ENCODE peak calls at places on chromosome 14, in ten cellular contexts. One of them, this sample, is unnamed.

GRCh38 chr14:99908653-99909250 is 115.5 kb downstream of the EML1 start:
- DNase-seq in neural progenitor cell: no peak
- DNase-seq in CD8-positive, alpha-beta memory T cell: no peak
- DNase-seq in CD4-positive, CD25-positive, alpha-beta regulatory T cell: no peak
- DNase-seq in IMR-90: no peak
- DNase-seq in A549: no peak
- DNase-seq in GM23338: no peak
- DNase-seq in AG04450: no peak
- DNase-seq in aorta: no peak
- DNase-seq in CD4-positive, alpha-beta memory T cell: no peak
- DNase-seq in this sample: no peak

GRCh38 chr14:89343356-89343755 is 73.7 kb downstream of the FOXN3 start:
- DNase-seq in neural progenitor cell: no peak
- DNase-seq in AG04450: no peak
- DNase-seq in CD4-positive, alpha-beta memory T cell: no peak
- DNase-seq in GM23338: no peak
- DNase-seq in IMR-90: no peak
- DNase-seq in aorta: no peak
- DNase-seq in CD8-positive, alpha-beta memory T cell: no peak
- DNase-seq in CD4-positive, CD25-positive, alpha-beta regulatory T cell: no peak
- DNase-seq in A549: no peak
- DNase-seq in this sample: no peak

GRCh38 chr14:92973798-92974372 is 50.9 kb downstream of the CHGA start:
- DNase-seq in A549: no peak
- DNase-seq in GM23338: no peak
- DNase-seq in CD4-positive, CD25-positive, alpha-beta regulatory T cell: no peak
- DNase-seq in IMR-90: no peak
- DNase-seq in neural progenitor cell: no peak
- DNase-seq in CD4-positive, alpha-beta memory T cell: no peak
- DNase-seq in AG04450: no peak
- DNase-seq in aorta: no peak
- DNase-seq in CD8-positive, alpha-beta memory T cell: no peak
- DNase-seq in this sample: no peak

GRCh38 chr14:26597136-26598080 is at the start of gene NOVA1:
- DNase-seq in GM23338: peak; percentile 69
- DNase-seq in neural progenitor cell: peak; percentile 75
- DNase-seq in aorta: peak; percentile 50
- DNase-seq in A549: peak; percentile 11
- DNase-seq in AG04450: no peak
- DNase-seq in CD8-positive, alpha-beta memory T cell: no peak
- DNase-seq in IMR-90: no peak
- DNase-seq in CD4-positive, CD25-positive, alpha-beta regulatory T cell: no peak
- DNase-seq in CD4-positive, alpha-beta memory T cell: no peak
- DNase-seq in this sample: peak; percentile 13

GRCh38 chr14:65927871-65928270 is 515.3 kb downstream of the FUT8 start:
- DNase-seq in IMR-90: no peak
- DNase-seq in CD8-positive, alpha-beta memory T cell: peak; percentile 56
- DNase-seq in AG04450: no peak
- DNase-seq in neural progenitor cell: peak; percentile 34
- DNase-seq in aorta: no peak
- DNase-seq in GM23338: peak; percentile 54
- DNase-seq in CD4-positive, CD25-positive, alpha-beta regulatory T cell: peak; percentile 96
- DNase-seq in A549: no peak
- DNase-seq in CD4-positive, alpha-beta memory T cell: peak; percentile 78
- DNase-seq in this sample: no peak

GRCh38 chr14:89387922-89388685 is 28.9 kb downstream of the FOXN3 start:
- DNase-seq in CD4-positive, alpha-beta memory T cell: no peak
- DNase-seq in aorta: no peak
- DNase-seq in GM23338: no peak
- DNase-seq in CD4-positive, CD25-positive, alpha-beta regulatory T cell: no peak
- DNase-seq in IMR-90: no peak
- DNase-seq in CD8-positive, alpha-beta memory T cell: no peak
- DNase-seq in neural progenitor cell: no peak
- DNase-seq in A549: no peak
- DNase-seq in AG04450: no peak
- DNase-seq in this sample: no peak

GRCh38 chr14:34749408-34749807 is 35.0 kb upstream of the CFL2 start:
- DNase-seq in CD8-positive, alpha-beta memory T cell: no peak
- DNase-seq in CD4-positive, alpha-beta memory T cell: no peak
- DNase-seq in AG04450: no peak
- DNase-seq in GM23338: no peak
- DNase-seq in A549: no peak
- DNase-seq in CD4-positive, CD25-positive, alpha-beta regulatory T cell: no peak
- DNase-seq in aorta: no peak
- DNase-seq in IMR-90: no peak
- DNase-seq in neural progenitor cell: no peak
- DNase-seq in this sample: no peak

GRCh38 chr14:35332517-35333346 is 40.5 kb downstream of the PSMA6 start:
- DNase-seq in aorta: no peak
- DNase-seq in AG04450: no peak
- DNase-seq in IMR-90: no peak
- DNase-seq in CD8-positive, alpha-beta memory T cell: no peak
- DNase-seq in CD4-positive, CD25-positive, alpha-beta regulatory T cell: peak; percentile 83
- DNase-seq in CD4-positive, alpha-beta memory T cell: peak; percentile 36
- DNase-seq in A549: peak; percentile 58
- DNase-seq in neural progenitor cell: no peak
- DNase-seq in GM23338: peak; percentile 19
- DNase-seq in this sample: no peak

GRCh38 chr14:28651148-28651547 is 115.4 kb upstream of the FOXG1 start:
- DNase-seq in neural progenitor cell: no peak
- DNase-seq in A549: no peak
- DNase-seq in GM23338: peak; percentile 32
- DNase-seq in IMR-90: peak; percentile 5
- DNase-seq in CD4-positive, alpha-beta memory T cell: no peak
- DNase-seq in aorta: no peak
- DNase-seq in CD4-positive, CD25-positive, alpha-beta regulatory T cell: no peak
- DNase-seq in AG04450: no peak
- DNase-seq in CD8-positive, alpha-beta memory T cell: no peak
- DNase-seq in this sample: no peak

GRCh38 chr14:21521526-21521925 is 4.6 kb downstream of the SALL2 start:
- DNase-seq in CD4-positive, alpha-beta memory T cell: no peak
- DNase-seq in CD8-positive, alpha-beta memory T cell: no peak
- DNase-seq in neural progenitor cell: no peak
- DNase-seq in aorta: no peak
- DNase-seq in AG04450: no peak
- DNase-seq in CD4-positive, CD25-positive, alpha-beta regulatory T cell: no peak
- DNase-seq in A549: no peak
- DNase-seq in IMR-90: peak; percentile 57
- DNase-seq in GM23338: no peak
- DNase-seq in this sample: no peak

GRCh38 chr14:41957459-41957858 is 350.8 kb downstream of the LRFN5 start:
- DNase-seq in A549: no peak
- DNase-seq in IMR-90: no peak
- DNase-seq in GM23338: no peak
- DNase-seq in CD4-positive, alpha-beta memory T cell: no peak
- DNase-seq in neural progenitor cell: no peak
- DNase-seq in CD8-positive, alpha-beta memory T cell: no peak
- DNase-seq in aorta: no peak
- DNase-seq in AG04450: no peak
- DNase-seq in CD4-positive, CD25-positive, alpha-beta regulatory T cell: no peak
- DNase-seq in this sample: no peak

GRCh38 chr14:33709286-33709685 is 241.6 kb downstream of the EGLN3 start:
- DNase-seq in aorta: no peak
- DNase-seq in CD8-positive, alpha-beta memory T cell: no peak
- DNase-seq in AG04450: no peak
- DNase-seq in CD4-positive, alpha-beta memory T cell: no peak
- DNase-seq in IMR-90: no peak
- DNase-seq in neural progenitor cell: no peak
- DNase-seq in A549: no peak
- DNase-seq in GM23338: no peak
- DNase-seq in CD4-positive, CD25-positive, alpha-beta regulatory T cell: no peak
- DNase-seq in this sample: no peak

GRCh38 chr14:64761441-64762043 is 57.3 kb downstream of the PLEKHG3 start:
- DNase-seq in CD4-positive, alpha-beta memory T cell: no peak
- DNase-seq in GM23338: no peak
- DNase-seq in aorta: no peak
- DNase-seq in IMR-90: peak; percentile 49
- DNase-seq in AG04450: no peak
- DNase-seq in neural progenitor cell: no peak
- DNase-seq in CD4-positive, CD25-positive, alpha-beta regulatory T cell: no peak
- DNase-seq in A549: no peak
- DNase-seq in CD8-positive, alpha-beta memory T cell: no peak
- DNase-seq in this sample: no peak

GRCh38 chr14:74501135-74501614 is 7.6 kb downstream of the ISCA2 start:
- DNase-seq in A549: peak; percentile 68
- DNase-seq in neural progenitor cell: peak; percentile 89
- DNase-seq in GM23338: peak; percentile 93
- DNase-seq in CD4-positive, alpha-beta memory T cell: no peak
- DNase-seq in IMR-90: peak; percentile 83
- DNase-seq in CD4-positive, CD25-positive, alpha-beta regulatory T cell: no peak
- DNase-seq in AG04450: peak; percentile 51
- DNase-seq in CD8-positive, alpha-beta memory T cell: no peak
- DNase-seq in aorta: peak; percentile 84
- DNase-seq in this sample: no peak

DNA sequence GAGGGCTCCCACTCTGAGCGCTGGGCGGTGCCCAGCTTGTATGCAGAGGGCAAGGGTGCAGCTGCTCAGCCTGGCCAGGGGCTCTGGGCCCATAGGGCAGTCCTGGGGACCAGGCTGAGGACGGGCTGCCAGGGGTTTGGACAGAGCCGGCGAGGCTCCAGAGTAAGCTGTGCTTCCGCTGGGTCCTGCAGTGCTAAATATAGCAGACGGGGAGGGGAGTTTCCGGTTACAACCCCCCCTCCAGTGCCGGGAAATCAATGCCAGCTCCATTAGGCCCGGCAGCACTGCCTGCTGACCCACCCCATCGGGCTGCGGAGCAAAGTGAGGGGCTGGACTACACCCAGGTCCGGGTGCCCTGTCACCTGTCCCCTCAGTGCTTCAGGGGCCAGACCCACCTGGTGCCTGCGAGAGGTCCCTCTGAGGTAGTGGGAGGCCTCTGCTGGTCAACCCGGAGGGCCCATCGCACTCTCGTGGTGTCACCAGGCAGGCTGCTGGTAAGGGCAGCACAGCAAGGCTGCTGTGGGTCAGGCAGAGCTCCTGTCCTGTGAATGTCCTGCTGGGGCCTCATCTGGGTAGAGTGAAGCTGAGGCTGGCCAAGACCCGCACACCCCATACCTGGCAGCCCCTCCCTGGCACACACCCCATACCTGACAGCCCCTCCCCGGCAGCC is 2.6 kb upstream of the JAG2 start:
- DNase-seq in CD4-positive, alpha-beta memory T cell: no peak
- DNase-seq in AG04450: no peak
- DNase-seq in neural progenitor cell: no peak
- DNase-seq in aorta: no peak
- DNase-seq in IMR-90: no peak
- DNase-seq in CD4-positive, CD25-positive, alpha-beta regulatory T cell: no peak
- DNase-seq in CD8-positive, alpha-beta memory T cell: no peak
- DNase-seq in GM23338: no peak
- DNase-seq in A549: no peak
- DNase-seq in this sample: peak; percentile 71
- H3K4me3 ChIP-seq in CD4-positive, alpha-beta memory T cell: no peak overlapping the region
- H3K4me3 ChIP-seq in AG04450: no peak overlapping the region
- H3K4me3 ChIP-seq in neural progenitor cell: no peak overlapping the region
- H3K4me3 ChIP-seq in aorta: no peak overlapping the region
- H3K4me3 ChIP-seq in IMR-90: no peak overlapping the region
- H3K4me3 ChIP-seq in CD4-positive, CD25-positive, alpha-beta regulatory T cell: no peak overlapping the region
- H3K4me3 ChIP-seq in CD8-positive, alpha-beta memory T cell: no peak overlapping the region
- H3K4me3 ChIP-seq in GM23338: no peak overlapping the region
- H3K4me3 ChIP-seq in A549: no peak overlapping the region
- H3K4me3 ChIP-seq in this sample: peak overlapping the region; percentile 0

GRCh38 chr14:70357985-70358384 is 1.5 kb downstream of the COX16 start:
- DNase-seq in GM23338: no peak
- DNase-seq in IMR-90: no peak
- DNase-seq in neural progenitor cell: no peak
- DNase-seq in CD8-positive, alpha-beta memory T cell: no peak
- DNase-seq in A549: no peak
- DNase-seq in CD4-positive, alpha-beta memory T cell: no peak
- DNase-seq in AG04450: no peak
- DNase-seq in aorta: no peak
- DNase-seq in CD4-positive, CD25-positive, alpha-beta regulatory T cell: no peak
- DNase-seq in this sample: no peak
- H3K4me3 ChIP-seq in GM23338: peak overlapping the region; percentile 78
- H3K4me3 ChIP-seq in IMR-90: no peak overlapping the region
- H3K4me3 ChIP-seq in neural progenitor cell: peak overlapping the region; percentile 79
- H3K4me3 ChIP-seq in CD8-positive, alpha-beta memory T cell: no peak overlapping the region
- H3K4me3 ChIP-seq in A549: peak overlapping the region; percentile 70
- H3K4me3 ChIP-seq in CD4-positive, alpha-beta memory T cell: no peak overlapping the region
- H3K4me3 ChIP-seq in AG04450: no peak overlapping the region
- H3K4me3 ChIP-seq in aorta: no peak overlapping the region
- H3K4me3 ChIP-seq in CD4-positive, CD25-positive, alpha-beta regulatory T cell: peak overlapping the region; percentile 22
- H3K4me3 ChIP-seq in this sample: no peak overlapping the region

GRCh38 chr14:31024042-31024480 is 1.4 kb upstream of the AP4S1 start:
- DNase-seq in IMR-90: no peak
- DNase-seq in GM23338: no peak
- DNase-seq in AG04450: no peak
- DNase-seq in CD8-positive, alpha-beta memory T cell: no peak
- DNase-seq in CD4-positive, alpha-beta memory T cell: no peak
- DNase-seq in aorta: no peak
- DNase-seq in A549: no peak
- DNase-seq in neural progenitor cell: no peak
- DNase-seq in CD4-positive, CD25-positive, alpha-beta regulatory T cell: peak; percentile 16
- DNase-seq in this sample: no peak
- H3K4me3 ChIP-seq in IMR-90: peak overlapping the region; percentile 97
- H3K4me3 ChIP-seq in GM23338: peak overlapping the region; percentile 72
- H3K4me3 ChIP-seq in AG04450: peak overlapping the region; percentile 93
- H3K4me3 ChIP-seq in CD8-positive, alpha-beta memory T cell: no peak overlapping the region
- H3K4me3 ChIP-seq in CD4-positive, alpha-beta memory T cell: no peak overlapping the region
- H3K4me3 ChIP-seq in aorta: no peak overlapping the region
- H3K4me3 ChIP-seq in A549: peak overlapping the region; percentile 99
- H3K4me3 ChIP-seq in neural progenitor cell: peak overlapping the region; percentile 100
- H3K4me3 ChIP-seq in CD4-positive, CD25-positive, alpha-beta regulatory T cell: peak overlapping the region; percentile 97
- H3K4me3 ChIP-seq in this sample: peak overlapping the region; percentile 90

GRCh38 chr14:73494593-73494992 is 3.9 kb downstream of the RIOX1 start:
- DNase-seq in A549: no peak
- DNase-seq in CD4-positive, alpha-beta memory T cell: no peak
- DNase-seq in aorta: no peak
- DNase-seq in AG04450: no peak
- DNase-seq in CD8-positive, alpha-beta memory T cell: no peak
- DNase-seq in GM23338: no peak
- DNase-seq in IMR-90: no peak
- DNase-seq in neural progenitor cell: no peak
- DNase-seq in CD4-positive, CD25-positive, alpha-beta regulatory T cell: no peak
- DNase-seq in this sample: no peak

GRCh38 chr14:73489481-73490175 is 1.1 kb upstream of the RIOX1 start:
- DNase-seq in CD4-positive, CD25-positive, alpha-beta regulatory T cell: no peak
- DNase-seq in AG04450: no peak
- DNase-seq in aorta: no peak
- DNase-seq in A549: no peak
- DNase-seq in neural progenitor cell: no peak
- DNase-seq in CD4-positive, alpha-beta memory T cell: no peak
- DNase-seq in IMR-90: no peak
- DNase-seq in GM23338: peak; percentile 33
- DNase-seq in CD8-positive, alpha-beta memory T cell: no peak
- DNase-seq in this sample: no peak

GRCh38 chr14:73491977-73492552 is 1.3 kb downstream of the RIOX1 start:
- DNase-seq in AG04450: no peak
- DNase-seq in A549: no peak
- DNase-seq in GM23338: peak; percentile 26
- DNase-seq in CD4-positive, CD25-positive, alpha-beta regulatory T cell: no peak
- DNase-seq in IMR-90: no peak
- DNase-seq in aorta: peak; percentile 48
- DNase-seq in CD4-positive, alpha-beta memory T cell: no peak
- DNase-seq in neural progenitor cell: no peak
- DNase-seq in CD8-positive, alpha-beta memory T cell: no peak
- DNase-seq in this sample: no peak

GRCh38 chr14:73491256-73491976 is 683 bp downstream of the RIOX1 start:
- DNase-seq in neural progenitor cell: peak; percentile 80
- DNase-seq in GM23338: peak; percentile 68
- DNase-seq in AG04450: peak; percentile 8
- DNase-seq in IMR-90: peak; percentile 64
- DNase-seq in A549: peak; percentile 67
- DNase-seq in CD4-positive, alpha-beta memory T cell: peak; percentile 78
- DNase-seq in CD8-positive, alpha-beta memory T cell: peak; percentile 64
- DNase-seq in aorta: peak; percentile 73
- DNase-seq in CD4-positive, CD25-positive, alpha-beta regulatory T cell: peak; percentile 84
- DNase-seq in this sample: peak; percentile 27

GRCh38 chr14:73492661-73493060 is 1.9 kb downstream of the RIOX1 start:
- DNase-seq in aorta: no peak
- DNase-seq in CD4-positive, alpha-beta memory T cell: no peak
- DNase-seq in neural progenitor cell: no peak
- DNase-seq in CD4-positive, CD25-positive, alpha-beta regulatory T cell: no peak
- DNase-seq in CD8-positive, alpha-beta memory T cell: no peak
- DNase-seq in IMR-90: no peak
- DNase-seq in GM23338: no peak
- DNase-seq in AG04450: no peak
- DNase-seq in A549: no peak
- DNase-seq in this sample: no peak
- H3K4me3 ChIP-seq in aorta: no peak overlapping the region
- H3K4me3 ChIP-seq in CD4-positive, alpha-beta memory T cell: no peak overlapping the region
- H3K4me3 ChIP-seq in neural progenitor cell: peak overlapping the region; percentile 60
- H3K4me3 ChIP-seq in CD4-positive, CD25-positive, alpha-beta regulatory T cell: peak overlapping the region; percentile 77
- H3K4me3 ChIP-seq in CD8-positive, alpha-beta memory T cell: no peak overlapping the region
- H3K4me3 ChIP-seq in IMR-90: no peak overlapping the region
- H3K4me3 ChIP-seq in GM23338: peak overlapping the region; percentile 81
- H3K4me3 ChIP-seq in AG04450: peak overlapping the region; percentile 73
- H3K4me3 ChIP-seq in A549: no peak overlapping the region
- H3K4me3 ChIP-seq in this sample: no peak overlapping the region

This sample was measured in gastrocnemius medialis.